ENCODE peak calls at places on chromosomes 13 and 19, in eight cellular contexts. A is A549, X is GM12878, E is H1, R is endothelial cell of umbilical vein, W is K562, J is HCT116, B is HepG2. G is an unnamed sample.

GRCh38 chr19:34176581-34176980 is 4.3 kb downstream of the LSM14A start:
- DNase-seq in X (no peak), W (no peak), E (no peak), A (no peak), J (no peak), B (no peak), R (no peak), G (no peak)

GRCh38 chr13:44578064-44578394 is 1.9 kb upstream of the TSC22D1 start:
- DNase-seq in B (no peak), A (peak; percentile 12), E (no peak), R (no peak), X (no peak), J (no peak), W (no peak), G (no peak)

GRCh38 chr19:15264061-15264932 is 32.0 kb upstream of the EPHX3 start:
- DNase-seq in A (peak; percentile 43), W (peak; percentile 65), R (peak; percentile 51), X (no peak), E (peak; percentile 93), J (peak; percentile 45), B (peak; percentile 56), G (peak; percentile 73)

GRCh38 chr13:95676100-95676774 is 702 bp upstream of the DNAJC3 start:
- DNase-seq in A (peak; percentile 6), X (no peak), R (peak; percentile 71), E (no peak), W (no peak), J (peak; percentile 22), B (peak; percentile 50), G (peak; percentile 75)

GRCh38 chr13:25738342-25738771 is 313.5 kb downstream of the SHISA2 start:
- DNase-seq in B (no peak), J (no peak), A (no peak), R (peak; percentile 11), W (no peak), E (no peak), X (no peak), G (peak; percentile 8)

GRCh38 chr13:113860579-113861432 is 3.1 kb downstream of the GAS6 start:
- DNase-seq in R (peak; percentile 41), B (no peak), A (no peak), J (no peak), E (peak; percentile 78), X (no peak), W (peak; percentile 72), G (no peak)

GRCh38 chr19:7931221-7932061 is 5.5 kb upstream of the CTXN1 start:
- DNase-seq in A (no peak), J (no peak), W (no peak), B (no peak), E (no peak), X (no peak), R (no peak), G (no peak)

GRCh38 chr19:35207391-35207871 is 21.1 kb downstream of the FAM187B start:
- DNase-seq in W (no peak), E (no peak), J (no peak), A (no peak), B (no peak), X (no peak), R (no peak), G (no peak)

GRCh38 chr13:55553736-55554135 is 1587.0 kb upstream of the PRR20A start:
- DNase-seq in A (no peak), R (no peak), J (no peak), E (no peak), W (no peak), B (no peak), X (no peak), G (no peak)

GRCh38 chr13:37640499-37640898 is 41.9 kb upstream of the POSTN start:
- DNase-seq in R (peak; percentile 79), J (no peak), X (no peak), B (no peak), A (peak; percentile 4), W (peak; percentile 3), E (no peak), G (peak; percentile 34)

GRCh38 chr13:105991622-105992254 is 543.7 kb downstream of the EFNB2 start:
- DNase-seq in X (no peak), R (no peak), A (no peak), E (no peak), W (no peak), B (no peak), J (no peak), G (peak; percentile 6)

GRCh38 chr13:60990032-60990733 is 425.5 kb downstream of the PCDH20 start:
- DNase-seq in R (no peak), A (no peak), B (peak; percentile 12), X (no peak), E (peak; percentile 60), W (no peak), J (no peak), G (peak; percentile 52)

GRCh38 chr13:50125556-50126377 is 110.5 kb downstream of the KCNRG start:
- DNase-seq in E (peak; percentile 78), W (peak; percentile 77), R (peak; percentile 86), B (peak; percentile 80), X (no peak), J (peak; percentile 39), A (peak; percentile 35), G (peak; percentile 98)

GRCh38 chr19:5865772-5866171 is 4.6 kb downstream of the FUT5 start:
- DNase-seq in R (no peak), X (no peak), J (no peak), B (no peak), W (no peak), A (no peak), E (no peak), G (no peak)
- TF ChIP-seq POLR2A in R (no peak), X (no peak), J (no peak), B (no peak), W (no peak), A (no peak), E (no peak), G (no peak)

GRCh38 chr13:24632382-24633121 is 47.7 kb upstream of the ATP12A start:
- DNase-seq in B (no peak), J (no peak), A (no peak), R (no peak), W (no peak), E (no peak), X (no peak), G (peak; percentile 34)

GRCh38 chr13:24629320-24629719 is 50.9 kb upstream of the ATP12A start:
- DNase-seq in J (no peak), A (no peak), X (no peak), B (no peak), R (no peak), E (no peak), W (no peak), G (no peak)

GRCh38 chr13:24630121-24630520 is 50.1 kb upstream of the ATP12A start:
- DNase-seq in B (no peak), E (no peak), W (no peak), R (no peak), X (no peak), A (no peak), J (no peak), G (peak; percentile 43)

GRCh38 chr13:24630851-24631341 is 49.3 kb upstream of the ATP12A start:
- DNase-seq in W (peak; percentile 31), A (no peak), E (no peak), R (no peak), J (peak; percentile 3), B (no peak), X (no peak), G (peak; percentile 24)

DNA sequence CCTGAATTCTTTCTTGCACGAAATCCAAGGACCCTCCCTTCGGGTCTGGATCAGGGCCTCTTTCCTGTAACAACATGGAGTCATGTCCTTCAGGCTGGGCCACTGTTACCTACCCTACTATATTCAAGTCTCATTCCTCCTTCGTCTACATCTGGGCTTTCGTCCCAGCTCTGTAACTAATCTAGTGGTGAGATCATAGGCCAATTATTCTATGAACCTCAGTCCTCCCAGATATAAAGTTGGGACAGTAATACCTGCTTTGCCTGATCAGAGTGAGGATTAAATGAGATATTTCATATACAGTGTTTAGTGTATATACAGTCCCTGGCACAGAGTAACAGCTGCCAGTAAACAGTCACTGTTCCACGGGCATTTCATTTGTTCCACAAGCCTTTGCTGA is 48.3 kb upstream of the ATP12A start:
- DNase-seq in A (no peak), B (no peak), R (no peak), X (no peak), W (no peak), J (no peak), E (no peak), G (no peak)
- TF ChIP-seq MAX in A (no peak), B (no peak), R (no peak), X (no peak), W (no peak), J (no peak), E (no peak), G (no peak)

GRCh38 chr19:56760842-56761241 is 79.7 kb downstream of the PEG3 start:
- DNase-seq in J (no peak), W (no peak), R (no peak), X (no peak), A (no peak), B (no peak), E (no peak), G (no peak)

GRCh38 chr19:56769650-56770049 is 70.9 kb downstream of the PEG3 start:
- DNase-seq in A (no peak), B (no peak), W (no peak), J (no peak), E (no peak), R (no peak), X (no peak), G (no peak)

GRCh38 chr19:56759531-56759930 is 81.0 kb downstream of the PEG3 start:
- DNase-seq in A (no peak), B (no peak), J (no peak), X (no peak), E (no peak), W (no peak), R (no peak), G (no peak)

GRCh38 chr19:56764296-56764695 is 76.2 kb downstream of the PEG3 start:
- DNase-seq in A (no peak), J (no peak), E (no peak), R (no peak), W (no peak), B (peak; percentile 13), X (no peak), G (no peak)

GRCh38 chr19:56765107-56765506 is 75.4 kb downstream of the PEG3 start:
- DNase-seq in J (no peak), X (no peak), E (no peak), R (no peak), W (no peak), A (no peak), B (no peak), G (no peak)
- H3K4me3 ChIP-seq in J (no peak overlapping the region), X (no peak overlapping the region), E (no peak overlapping the region), R (no peak overlapping the region), W (no peak overlapping the region), A (no peak overlapping the region), B (no peak overlapping the region), G (no peak overlapping the region)

GRCh38 chr19:58145849-58146248 is 4.7 kb downstream of the ZNF329 start:
- DNase-seq in X (no peak), W (no peak), B (no peak), R (no peak), J (no peak), A (no peak), E (no peak), G (no peak)

GRCh38 chr19:58153386-58153785 is 2.8 kb upstream of the ZNF329 start:
- DNase-seq in A (no peak), W (no peak), X (no peak), J (no peak), B (no peak), R (no peak), E (no peak), G (no peak)

GRCh38 chr19:58154287-58154678 is 3.7 kb upstream of the ZNF329 start:
- DNase-seq in A (no peak), X (no peak), E (no peak), R (peak; percentile 32), B (peak; percentile 38), J (no peak), W (no peak), G (peak; percentile 2)

GRCh38 chr19:58154679-58155648 is 4.4 kb upstream of the ZNF329 start:
- DNase-seq in W (peak; percentile 79), B (peak; percentile 88), J (no peak), X (peak; percentile 25), R (peak; percentile 93), E (peak; percentile 100), A (peak; percentile 66), G (peak; percentile 90)

GRCh38 chr19:58150328-58150921 is at the start of gene ZNF329:
- DNase-seq in W (peak; percentile 89), E (peak; percentile 96), R (peak; percentile 88), J (peak; percentile 29), A (peak; percentile 71), B (peak; percentile 66), X (peak; percentile 32), G (peak; percentile 85)
- TF ChIP-seq POLR2A in W (peak; percentile 74), E (peak; percentile 74), R (peak; percentile 87), J (no peak), A (peak; percentile 50), B (peak; percentile 63), X (peak; percentile 81), G (peak; percentile 49)